ENCODE peak calls at places on chromosome 17, in nine cellular contexts. M is ELR; P is lower leg skin; N is stimulated activated CD8-positive, alpha-beta memory T cell treated with anti-CD3 and anti-CD28 coated beads, Interleukin-2, amount 100 ng/mL, for 48 hours; Z is amniotic epithelial cell; T is skeletal muscle cell; L is NCI-H1417; V is effector CD4-positive, alpha-beta T cell; K is upper lobe of right lung. B is an unnamed sample.

GRCh38 chr17:67247416-67247900 is 2.5 kb upstream of the HELZ start:
- DNase-seq in T (no peak), Z (no peak), N (no peak), M (no peak), K (no peak), V (no peak), P (no peak), L (no peak), B (no peak)

GRCh38 chr17:79776378-79777165 is 1.4 kb upstream of the CBX2 start:
- DNase-seq in V (no peak), Z (no peak), K (no peak), P (no peak), L (peak), T (no peak), N (no peak), M (no peak), B (no peak)

GRCh38 chr17:79834575-79835469 is 4.4 kb downstream of the CBX4 start:
- DNase-seq in P (no peak), K (peak), T (no peak), L (no peak), N (no peak), V (no peak), M (no peak), Z (no peak), B (no peak)

GRCh38 chr17:6574689-6575595 is 18.6 kb upstream of the PITPNM3 start:
- DNase-seq in M (peak), Z (peak), L (no peak), N (peak), T (no peak), P (peak), K (peak), V (no peak), B (no peak)

GRCh38 chr17:45702666-45703266 is 81.4 kb upstream of the CRHR1 start:
- DNase-seq in L (no peak), P (no peak), V (no peak), K (no peak), Z (peak), M (peak), T (no peak), N (no peak), B (no peak)

GRCh38 chr17:32323784-32324590 is 18.0 kb downstream of the C17orf75 start:
- DNase-seq in M (peak), N (peak), P (no peak), K (no peak), L (no peak), T (no peak), Z (no peak), V (no peak), B (peak)

GRCh38 chr17:17401271-17401781 is 75.5 kb upstream of the MED9 start:
- DNase-seq in Z (peak), V (no peak), L (no peak), P (no peak), K (no peak), N (no peak), M (peak), T (no peak), B (no peak)

GRCh38 chr17:59456923-59457615 is 108.3 kb upstream of the DHX40 start:
- DNase-seq in T (no peak), M (no peak), N (no peak), P (no peak), L (no peak), Z (no peak), V (no peak), K (no peak), B (no peak)

GRCh38 chr17:44095647-44096496 is 25.3 kb downstream of the G6PC3 start:
- DNase-seq in N (no peak), K (peak), L (peak), T (peak), P (no peak), Z (peak), V (no peak), M (peak), B (no peak)

GRCh38 chr17:9801505-9801904 is 10.1 kb upstream of the DHRS7C start:
- DNase-seq in P (no peak), Z (no peak), V (no peak), K (no peak), N (no peak), M (no peak), L (no peak), T (no peak), B (no peak)

GRCh38 chr17:75864448-75864871 is 9.3 kb upstream of the WBP2 start:
- DNase-seq in V (no peak), T (peak), Z (peak), M (peak), L (no peak), K (peak), P (no peak), N (no peak), B (no peak)

GRCh38 chr17:45791935-45792334 is 7.8 kb downstream of the CRHR1 start:
- DNase-seq in M (no peak), N (no peak), L (peak), P (no peak), Z (no peak), T (no peak), V (no peak), K (no peak), B (no peak)

GRCh38 chr17:40251576-40251975 is 32.5 kb downstream of the WIPF2 start:
- DNase-seq in N (no peak), L (no peak), K (no peak), T (peak), M (peak), Z (peak), P (peak), V (no peak), B (no peak)

GRCh38 chr17:42456223-42457106 is 2.2 kb upstream of the ATP6V0A1 start:
- DNase-seq in M (peak), L (no peak), Z (peak), K (no peak), P (no peak), V (no peak), N (no peak), T (peak), B (no peak)

GRCh38 chr17:12627776-12628491 is 37.8 kb upstream of the MYOCD start:
- DNase-seq in V (no peak), L (no peak), T (peak), M (peak), P (no peak), K (no peak), N (no peak), Z (peak), B (no peak)

GRCh38 chr17:73901661-73902415 is 257.6 kb upstream of the SDK2 start:
- DNase-seq in K (peak), T (no peak), V (no peak), L (peak), M (no peak), P (peak), N (peak), Z (no peak), B (no peak)

GRCh38 chr17:35898283-35899070 is 18.3 kb upstream of the CCL5 start:
- DNase-seq in M (peak), V (no peak), N (no peak), Z (no peak), P (no peak), T (no peak), L (no peak), K (no peak), B (peak)

GRCh38 chr17:16319969-16320368 is 33.3 kb downstream of the CENPV start:
- DNase-seq in M (no peak), Z (no peak), V (no peak), K (no peak), P (no peak), N (no peak), L (no peak), T (no peak), B (no peak)

GRCh38 chr17:64150237-64151015 is 20.5 kb upstream of the ERN1 start:
- DNase-seq in T (no peak), K (peak), N (no peak), P (peak), L (no peak), Z (peak), M (no peak), V (no peak), B (peak)

GRCh38 chr17:65601881-65602280 is 40.4 kb upstream of the AXIN2 start:
- DNase-seq in N (no peak), T (no peak), K (no peak), P (no peak), M (no peak), Z (no peak), V (no peak), L (no peak), B (peak)

GRCh38 chr17:42924891-42925290 is 24.3 kb downstream of the G6PC1 start:
- DNase-seq in K (no peak), V (no peak), P (no peak), N (no peak), L (no peak), M (no peak), Z (no peak), T (no peak), B (no peak)

GRCh38 chr17:73203135-73203787 is 10.4 kb downstream of the COG1 start:
- DNase-seq in P (peak), M (no peak), K (no peak), T (no peak), N (no peak), L (no peak), V (no peak), Z (no peak), B (no peak)

B was measured in NK-92 treated with Interleukin-12 subunit alpha and Interleukin-12 subunit beta, amount 100 ng/mL, for 24 hours.